ENCODE peak calls at places on chromosomes 11 and 22, in seven cellular contexts. N, R, V, D, G, M and S are unnamed samples.
A peak's percentile ranks its signal among the peaks of the same experiment; 100 is the strongest.

GRCh38 chr11:76623171-76623883 is 47.2 kb downstream of the LRRC32 start:
- DNase-seq in N (peak; percentile 55), R (no peak), V (no peak), D (no peak), G (no peak), M (no peak), S (no peak)

GRCh38 chr11:35236667-35237003 is 97.7 kb downstream of the CD44 start:
- DNase-seq in N (no peak), R (no peak), V (no peak), D (no peak), G (no peak), M (no peak), S (no peak)

GRCh38 chr11:73205666-73206343 is 12.3 kb upstream of the P2RY2 start:
- DNase-seq in N (no peak), R (no peak), V (no peak), D (no peak), G (no peak), M (no peak), S (no peak)

GRCh38 chr11:10895285-10895684 is 37.4 kb upstream of the ZBED5 start:
- DNase-seq in N (no peak), R (no peak), V (no peak), D (no peak), G (no peak), M (no peak), S (no peak)

GRCh38 chr11:128965485-128965884 is 22.8 kb upstream of the TP53AIP1 start:
- DNase-seq in N (no peak), R (no peak), V (no peak), D (no peak), G (no peak), M (peak; percentile 59), S (no peak)

GRCh38 chr11:70415176-70415575 is 16.8 kb downstream of the CTTN start:
- DNase-seq in N (no peak), R (no peak), V (no peak), D (no peak), G (no peak), M (no peak), S (no peak)

GRCh38 chr11:43130616-43131015 is 181.2 kb upstream of the API5 start:
- DNase-seq in N (no peak), R (no peak), V (no peak), D (no peak), G (peak; percentile 34), M (no peak), S (no peak)

GRCh38 chr11:128361451-128362020 is 225.8 kb downstream of the ETS1 start:
- DNase-seq in N (no peak), R (no peak), V (no peak), D (no peak), G (no peak), M (no peak), S (no peak)

GRCh38 chr11:91819743-91820142 is 404.9 kb upstream of the FAT3 start:
- DNase-seq in N (no peak), R (no peak), V (no peak), D (no peak), G (no peak), M (no peak), S (no peak)

GRCh38 chr11:61061081-61061826 is 41.0 kb upstream of the CD5 start:
- DNase-seq in N (peak; percentile 18), R (peak; percentile 6), V (no peak), D (no peak), G (no peak), M (peak; percentile 97), S (no peak)

GRCh38 chr11:129546266-129546665 is 170.6 kb downstream of the BARX2 start:
- DNase-seq in N (no peak), R (no peak), V (no peak), D (no peak), G (no peak), M (no peak), S (no peak)

GRCh38 chr11:117999354-117999993 is 13.3 kb downstream of the IL10RA start:
- DNase-seq in N (no peak), R (no peak), V (no peak), D (no peak), G (no peak), M (no peak), S (no peak)

GRCh38 chr11:66290332-66290629 is 1.3 kb upstream of the YIF1A start:
- DNase-seq in N (no peak), R (no peak), V (no peak), D (no peak), G (no peak), M (no peak), S (no peak)

GRCh38 chr22:44816141-44816540 is 63.8 kb downstream of the ARHGAP8 start:
- DNase-seq in N (no peak), R (no peak), V (no peak), D (no peak), G (no peak), M (no peak), S (no peak)

GRCh38 chr11:33387586-33387985 is 130.4 kb downstream of the HIPK3 start:
- DNase-seq in N (no peak), R (no peak), V (no peak), D (no peak), G (no peak), M (peak; percentile 48), S (no peak)

GRCh38 chr22:44462246-44463015 is 35.6 kb downstream of the RTL6 start:
- DNase-seq in N (no peak), R (no peak), V (no peak), D (no peak), G (no peak), M (no peak), S (no peak)

GRCh38 chr22:44753189-44754042 is 1.0 kb downstream of the ARHGAP8 start:
- DNase-seq in N (no peak), R (no peak), V (no peak), D (no peak), G (no peak), M (no peak), S (no peak)

GRCh38 chr11:47204633-47204989 is 10.2 kb upstream of the DDB2 start:
- DNase-seq in N (no peak), R (no peak), V (no peak), D (no peak), G (no peak), M (no peak), S (no peak)

GRCh38 chr11:19209617-19210016 is 7.8 kb upstream of the CSRP3 start:
- DNase-seq in N (no peak), R (no peak), V (no peak), D (no peak), G (no peak), M (no peak), S (no peak)

GRCh38 chr11:94897330-94897768 is 76.0 kb downstream of the CWC15 start:
- DNase-seq in N (peak; percentile 58), R (peak; percentile 47), V (no peak), D (peak; percentile 11), G (peak; percentile 63), M (no peak), S (no peak)

GRCh38 chr22:35301370-35301874 is 1.7 kb downstream of the TOM1 start:
- DNase-seq in N (peak; percentile 57), R (no peak), V (no peak), D (peak; percentile 93), G (no peak), M (no peak), S (peak; percentile 30)

GRCh38 chr11:108511851-108512474 is 13.8 kb upstream of the POGLUT3 start:
- DNase-seq in N (no peak), R (no peak), V (no peak), D (no peak), G (no peak), M (no peak), S (no peak)

GRCh38 chr11:68049509-68050370 is 10.9 kb downstream of the TCIRG1 start:
- DNase-seq in N (no peak), R (no peak), V (no peak), D (no peak), G (peak; percentile 47), M (no peak), S (no peak)

GRCh38 chr11:35549787-35550186 is 24.4 kb upstream of the PAMR1 start:
- DNase-seq in N (no peak), R (no peak), V (no peak), D (no peak), G (no peak), M (no peak), S (no peak)

DNA sequence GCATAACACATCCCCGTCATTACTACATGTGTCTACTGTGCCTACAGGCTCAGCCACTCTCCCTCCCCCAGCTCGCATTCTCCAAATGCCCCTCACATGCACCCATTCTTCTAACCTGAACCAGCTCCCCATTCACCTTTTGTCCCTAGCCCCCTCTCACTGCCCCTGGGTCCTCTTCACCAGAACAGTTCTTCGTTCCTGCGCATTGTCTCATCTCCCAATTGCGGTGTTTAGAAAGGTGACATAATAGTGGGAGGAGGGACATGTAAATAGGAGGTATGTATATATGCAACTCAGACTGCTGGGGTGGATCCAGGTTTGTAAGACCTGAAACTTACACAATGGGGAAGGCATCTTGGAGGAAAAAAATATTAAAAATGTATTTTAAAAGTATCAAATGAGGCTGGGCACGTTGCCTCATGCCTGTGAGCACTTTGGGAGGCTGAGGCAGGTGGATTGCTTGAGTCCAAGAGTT is 4.7 kb upstream of the VSIG2 start:
- DNase-seq in N (no peak), R (no peak), V (no peak), D (no peak), G (no peak), M (no peak), S (no peak)
- H3K4me1 ChIP-seq in N (peaks cover 31% of the 10 kb centered on the region), R (peaks cover 22% of the 10 kb centered on the region), V (peaks cover 6% of the 10 kb centered on the region), D (peaks cover 59% of the 10 kb centered on the region), G (no peaks in the 10 kb centered on the region), M (peaks cover 18% of the 10 kb centered on the region), S (peaks cover 4% of the 10 kb centered on the region)

DNA sequence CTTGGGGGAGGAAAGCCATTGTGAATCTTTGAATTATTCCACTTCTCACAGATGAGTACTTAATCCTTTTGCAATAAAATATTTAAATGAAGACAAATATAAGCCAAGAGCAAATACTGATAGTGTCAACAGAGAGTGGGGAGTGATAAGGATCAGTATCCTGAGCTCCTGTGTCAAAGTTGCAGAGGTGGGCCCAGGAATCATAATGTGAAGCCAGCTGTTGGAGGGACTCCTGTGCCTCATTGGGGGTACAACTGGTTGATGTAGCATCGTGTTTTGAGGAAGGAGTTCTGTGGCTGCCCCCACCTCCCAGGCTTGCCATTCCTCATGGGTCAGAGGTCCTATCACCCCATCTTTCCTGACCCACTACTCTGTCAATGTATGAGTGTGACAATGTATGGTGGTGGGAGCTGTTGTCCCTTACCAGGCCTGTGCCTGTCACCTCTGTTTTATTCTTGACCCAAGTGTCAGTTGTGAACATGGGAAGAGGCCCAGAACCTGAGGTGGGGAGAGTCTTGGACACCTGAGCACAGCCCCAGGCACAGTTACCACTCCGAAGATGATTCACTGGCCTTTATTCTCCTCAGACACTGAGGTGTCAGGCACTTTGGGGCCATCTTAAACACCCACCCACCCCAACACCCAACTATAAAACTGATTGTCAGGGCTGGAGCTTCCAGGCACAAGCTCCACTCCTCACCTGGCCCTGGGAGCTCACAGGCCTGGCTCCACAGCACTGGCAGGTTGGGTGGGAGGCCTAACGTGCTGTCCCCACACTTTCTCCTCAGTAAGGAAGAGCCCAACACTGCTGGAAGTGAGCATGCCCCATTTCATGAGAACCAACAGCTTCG is 38.4 kb downstream of the KCNQ1OT1 start:
- DNase-seq in N (no peak), R (no peak), V (no peak), D (no peak), G (no peak), M (no peak), S (no peak)
- TF ChIP-seq SIN3A in N (no peak), R (no peak), V (no peak), D (no peak), G (no peak), M (no peak), S (no peak)

GRCh38 chr11:119207607-119208006 is 1.5 kb downstream of the CBL start:
- DNase-seq in N (no peak), R (no peak), V (no peak), D (no peak), G (no peak), M (no peak), S (no peak)
- H3K4me1 ChIP-seq in N (peaks cover 13% of the 10 kb centered on the region), R (peaks cover 16% of the 10 kb centered on the region), V (peaks cover 4% of the 10 kb centered on the region), D (peaks cover 32% of the 10 kb centered on the region), G (peaks cover 5% of the 10 kb centered on the region), M (peaks cover 9% of the 10 kb centered on the region), S (peaks cover 32% of the 10 kb centered on the region)

GRCh38 chr11:93822359-93822758 is 28.1 kb downstream of the VSTM5 start:
- DNase-seq in N (no peak), R (no peak), V (no peak), D (no peak), G (no peak), M (no peak), S (no peak)
- TF ChIP-seq SIN3A in N (no peak), R (no peak), V (no peak), D (no peak), G (no peak), M (no peak), S (no peak)